ENCODE peak calls at places on chromosome 3, in six cellular contexts. One of them, this sample, is unnamed.

GRCh38 chr3:39383190-39383912 is at the start of gene SLC25A38:
- DNase-seq in A549: peak
- DNase-seq in tibial nerve: peak
- DNase-seq in tibial artery: peak
- DNase-seq in lower lobe of right lung: peak
- DNase-seq in HL-60: peak
- DNase-seq in this sample: peak

GRCh38 chr3:19967208-19967607 is 20.3 kb downstream of the RAB5A start:
- DNase-seq in lower lobe of right lung: no peak
- DNase-seq in HL-60: no peak
- DNase-seq in tibial nerve: no peak
- DNase-seq in tibial artery: no peak
- DNase-seq in A549: no peak
- DNase-seq in this sample: no peak

GRCh38 chr3:152865675-152866074 is 30.7 kb downstream of the P2RY1 start:
- DNase-seq in lower lobe of right lung: no peak
- DNase-seq in tibial nerve: no peak
- DNase-seq in tibial artery: no peak
- DNase-seq in A549: no peak
- DNase-seq in HL-60: no peak
- DNase-seq in this sample: no peak

GRCh38 chr3:129005526-129006303 is 4.6 kb downstream of the EFCC1 start:
- DNase-seq in A549: no peak
- DNase-seq in HL-60: no peak
- DNase-seq in lower lobe of right lung: peak
- DNase-seq in tibial artery: no peak
- DNase-seq in tibial nerve: no peak
- DNase-seq in this sample: no peak

GRCh38 chr3:23390989-23391388 is 187.9 kb downstream of the UBE2E2 start:
- DNase-seq in tibial artery: no peak
- DNase-seq in tibial nerve: no peak
- DNase-seq in HL-60: no peak
- DNase-seq in lower lobe of right lung: no peak
- DNase-seq in A549: no peak
- DNase-seq in this sample: no peak

GRCh38 chr3:53763353-53763752 is 82.9 kb downstream of the CHDH start:
- DNase-seq in tibial nerve: no peak
- DNase-seq in A549: no peak
- DNase-seq in tibial artery: no peak
- DNase-seq in lower lobe of right lung: no peak
- DNase-seq in HL-60: no peak
- DNase-seq in this sample: peak

GRCh38 chr3:12489832-12490231 is 5.6 kb downstream of the TSEN2 start:
- DNase-seq in tibial nerve: no peak
- DNase-seq in A549: no peak
- DNase-seq in lower lobe of right lung: no peak
- DNase-seq in HL-60: no peak
- DNase-seq in tibial artery: no peak
- DNase-seq in this sample: no peak

GRCh38 chr3:13549513-13550256 is 760 bp downstream of the FBLN2 start:
- DNase-seq in tibial artery: peak
- DNase-seq in HL-60: no peak
- DNase-seq in lower lobe of right lung: no peak
- DNase-seq in tibial nerve: no peak
- DNase-seq in A549: no peak
- DNase-seq in this sample: no peak

GRCh38 chr3:187318819-187319616 is 27.5 kb upstream of the MASP1 start:
- DNase-seq in HL-60: peak
- DNase-seq in tibial nerve: peak
- DNase-seq in lower lobe of right lung: no peak
- DNase-seq in tibial artery: peak
- DNase-seq in A549: peak
- DNase-seq in this sample: peak

GRCh38 chr3:64214697-64215018 is 10.6 kb downstream of the PRICKLE2 start:
- DNase-seq in lower lobe of right lung: no peak
- DNase-seq in tibial artery: peak
- DNase-seq in HL-60: no peak
- DNase-seq in A549: no peak
- DNase-seq in tibial nerve: peak
- DNase-seq in this sample: no peak

GRCh38 chr3:147267431-147267830 is 138.9 kb downstream of the ZIC4 start:
- DNase-seq in tibial artery: no peak
- DNase-seq in lower lobe of right lung: no peak
- DNase-seq in A549: no peak
- DNase-seq in tibial nerve: no peak
- DNase-seq in HL-60: no peak
- DNase-seq in this sample: no peak

GRCh38 chr3:134249935-134250716 is 533 bp downstream of the RYK start:
- DNase-seq in tibial artery: peak
- DNase-seq in HL-60: no peak
- DNase-seq in lower lobe of right lung: peak
- DNase-seq in A549: peak
- DNase-seq in tibial nerve: peak
- DNase-seq in this sample: peak

GRCh38 chr3:177679568-177680441 is 482.5 kb upstream of the TBL1XR1 start:
- DNase-seq in HL-60: no peak
- DNase-seq in A549: no peak
- DNase-seq in tibial artery: peak
- DNase-seq in tibial nerve: peak
- DNase-seq in lower lobe of right lung: no peak
- DNase-seq in this sample: no peak

GRCh38 chr3:104392327-104392726 is 974.4 kb upstream of the ALCAM start:
- DNase-seq in A549: no peak
- DNase-seq in HL-60: no peak
- DNase-seq in lower lobe of right lung: no peak
- DNase-seq in tibial nerve: no peak
- DNase-seq in tibial artery: no peak
- DNase-seq in this sample: no peak

GRCh38 chr3:23668430-23668904 is 137.3 kb upstream of the UBE2E1 start:
- DNase-seq in A549: peak
- DNase-seq in lower lobe of right lung: no peak
- DNase-seq in tibial nerve: no peak
- DNase-seq in tibial artery: no peak
- DNase-seq in HL-60: no peak
- DNase-seq in this sample: no peak

GRCh38 chr3:76083992-76084391 is 298.6 kb upstream of the ZNF717 start:
- DNase-seq in tibial artery: no peak
- DNase-seq in A549: no peak
- DNase-seq in tibial nerve: no peak
- DNase-seq in HL-60: no peak
- DNase-seq in lower lobe of right lung: no peak
- DNase-seq in this sample: no peak

GRCh38 chr3:109224333-109224732 is 87.8 kb downstream of the C3orf85 start:
- DNase-seq in tibial nerve: no peak
- DNase-seq in lower lobe of right lung: no peak
- DNase-seq in A549: peak
- DNase-seq in tibial artery: no peak
- DNase-seq in HL-60: no peak
- DNase-seq in this sample: peak

GRCh38 chr3:138125548-138126221 is 6.5 kb downstream of the A4GNT start:
- DNase-seq in tibial nerve: no peak
- DNase-seq in HL-60: peak
- DNase-seq in A549: peak
- DNase-seq in lower lobe of right lung: no peak
- DNase-seq in tibial artery: no peak
- DNase-seq in this sample: no peak

GRCh38 chr3:50419595-50419994 is 60.3 kb upstream of the TMEM115 start:
- DNase-seq in A549: no peak
- DNase-seq in HL-60: no peak
- DNase-seq in tibial nerve: no peak
- DNase-seq in lower lobe of right lung: no peak
- DNase-seq in tibial artery: no peak
- DNase-seq in this sample: no peak

GRCh38 chr3:143974181-143974876 is 2.7 kb downstream of the DIPK2A start:
- DNase-seq in tibial artery: no peak
- DNase-seq in A549: no peak
- DNase-seq in tibial nerve: no peak
- DNase-seq in HL-60: no peak
- DNase-seq in lower lobe of right lung: no peak
- DNase-seq in this sample: no peak

GRCh38 chr3:189042832-189043231 is 128.9 kb upstream of the TPRG1 start:
- DNase-seq in lower lobe of right lung: no peak
- DNase-seq in tibial artery: no peak
- DNase-seq in HL-60: no peak
- DNase-seq in A549: no peak
- DNase-seq in tibial nerve: no peak
- DNase-seq in this sample: no peak
- H3K27ac ChIP-seq in lower lobe of right lung: no peak
- H3K27ac ChIP-seq in tibial artery: no peak
- H3K27ac ChIP-seq in HL-60: no peak
- H3K27ac ChIP-seq in A549: no peak
- H3K27ac ChIP-seq in tibial nerve: no peak
- H3K27ac ChIP-seq in this sample: no peak

DNA sequence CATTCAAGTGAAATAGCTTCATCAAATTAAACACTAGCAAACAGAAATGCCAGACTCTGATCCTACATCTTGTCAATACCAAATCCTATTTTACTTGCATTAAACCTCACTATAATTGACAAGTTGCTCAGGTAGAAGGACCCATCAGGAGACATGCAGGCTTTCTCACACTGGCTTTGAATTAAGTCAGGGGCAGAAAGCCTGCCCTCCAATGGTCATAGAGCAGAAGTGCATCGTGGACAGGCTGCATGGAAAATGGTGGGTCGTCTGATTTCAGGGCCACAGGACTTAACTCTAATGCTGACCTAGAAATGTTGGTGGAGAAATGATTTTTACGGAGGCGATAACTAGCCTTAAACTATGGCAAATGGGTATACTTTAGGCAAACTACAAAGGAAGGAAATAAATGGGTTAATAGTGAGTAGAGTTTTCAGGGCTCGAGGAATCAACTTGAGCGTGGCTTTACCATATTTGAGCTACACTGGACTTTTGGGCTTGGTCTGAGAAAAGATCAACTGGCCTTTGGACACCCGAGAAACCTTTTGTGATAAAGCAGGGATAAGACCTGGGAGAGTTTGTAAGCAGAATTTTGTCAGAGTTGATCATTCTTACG is 283.9 kb downstream of the GRM7 start:
- DNase-seq in tibial nerve: no peak
- DNase-seq in lower lobe of right lung: no peak
- DNase-seq in tibial artery: no peak
- DNase-seq in HL-60: no peak
- DNase-seq in A549: peak
- DNase-seq in this sample: peak
- TF ChIP-seq CTCF in tibial nerve: no peak
- TF ChIP-seq CTCF in lower lobe of right lung: peak
- TF ChIP-seq CTCF in tibial artery: no peak
- TF ChIP-seq CTCF in HL-60: no peak
- TF ChIP-seq CTCF in A549: peak
- TF ChIP-seq CTCF in this sample: peak

DNA sequence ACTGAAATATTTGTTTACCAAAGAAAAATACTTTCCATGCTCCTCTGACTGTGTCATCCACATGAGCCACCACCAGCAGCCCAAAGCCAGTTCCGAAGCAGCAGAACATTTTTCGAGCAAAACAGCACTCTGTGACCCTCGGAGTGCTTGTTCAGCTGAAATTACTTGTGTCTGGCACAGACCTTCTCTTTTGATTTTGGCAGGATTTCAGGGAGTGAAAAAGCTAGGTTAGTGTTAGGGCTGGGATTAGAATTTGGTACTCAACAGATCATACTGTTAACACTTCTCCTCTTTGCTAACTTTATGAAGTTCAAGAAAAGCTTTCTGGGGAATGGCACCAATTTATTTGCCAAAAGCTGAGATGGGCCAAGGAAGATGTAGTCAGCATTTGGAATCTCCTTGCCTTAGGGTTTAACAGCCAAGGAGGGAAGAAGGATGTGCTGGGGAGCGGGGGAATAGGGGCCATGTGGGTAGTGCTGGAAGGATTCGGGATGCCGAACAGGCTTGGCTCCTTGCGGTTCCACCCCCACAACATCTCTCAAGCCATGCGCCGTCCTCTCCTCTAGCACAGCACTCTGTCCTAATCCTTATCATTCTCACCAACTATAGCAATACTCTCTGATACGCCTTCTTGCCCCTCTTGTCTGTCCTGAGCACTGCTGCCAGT is 55.1 kb upstream of the TRA2B start:
- DNase-seq in tibial nerve: peak
- DNase-seq in HL-60: no peak
- DNase-seq in lower lobe of right lung: no peak
- DNase-seq in tibial artery: peak
- DNase-seq in A549: no peak
- DNase-seq in this sample: no peak
- H3K4me3 ChIP-seq in tibial nerve: no peak
- H3K4me3 ChIP-seq in HL-60: no peak
- H3K4me3 ChIP-seq in lower lobe of right lung: no peak
- H3K4me3 ChIP-seq in tibial artery: no peak
- H3K4me3 ChIP-seq in A549: no peak
- H3K4me3 ChIP-seq in this sample: no peak

GRCh38 chr3:190038050-190038631 is 82.6 kb downstream of the P3H2 start:
- DNase-seq in lower lobe of right lung: peak
- DNase-seq in tibial artery: peak
- DNase-seq in A549: peak
- DNase-seq in HL-60: no peak
- DNase-seq in tibial nerve: no peak
- DNase-seq in this sample: no peak

GRCh38 chr3:190041333-190042041 is 79.2 kb downstream of the P3H2 start:
- DNase-seq in lower lobe of right lung: no peak
- DNase-seq in tibial nerve: no peak
- DNase-seq in A549: no peak
- DNase-seq in tibial artery: no peak
- DNase-seq in HL-60: no peak
- DNase-seq in this sample: no peak

GRCh38 chr3:190044142-190044541 is 76.6 kb downstream of the P3H2 start:
- DNase-seq in lower lobe of right lung: no peak
- DNase-seq in HL-60: no peak
- DNase-seq in tibial nerve: no peak
- DNase-seq in tibial artery: no peak
- DNase-seq in A549: no peak
- DNase-seq in this sample: no peak

GRCh38 chr3:190036631-190037030 is 84.1 kb downstream of the P3H2 start:
- DNase-seq in tibial artery: no peak
- DNase-seq in tibial nerve: no peak
- DNase-seq in A549: no peak
- DNase-seq in HL-60: no peak
- DNase-seq in lower lobe of right lung: no peak
- DNase-seq in this sample: no peak

GRCh38 chr3:190040145-190040544 is 80.6 kb downstream of the P3H2 start:
- DNase-seq in tibial nerve: no peak
- DNase-seq in HL-60: no peak
- DNase-seq in tibial artery: no peak
- DNase-seq in A549: no peak
- DNase-seq in lower lobe of right lung: no peak
- DNase-seq in this sample: no peak
- H3K27ac ChIP-seq in tibial nerve: no peak
- H3K27ac ChIP-seq in HL-60: no peak
- H3K27ac ChIP-seq in tibial artery: no peak
- H3K27ac ChIP-seq in A549: no peak
- H3K27ac ChIP-seq in lower lobe of right lung: no peak
- H3K27ac ChIP-seq in this sample: no peak

This sample was measured in WERI-Rb-1.